ENCODE peak calls at places on chromosomes 11 and 22, in five cellular contexts. J, P, W, K and Y are unnamed samples.

GRCh38 chr11:62400760-62401159 is 18.1 kb upstream of the SCGB1A1 start:
- DNase-seq in J (no peak), P (no peak), W (no peak), K (no peak), Y (peak)

GRCh38 chr11:84660257-84660656 is 966.9 kb downstream of the DLG2 start:
- DNase-seq in J (no peak), P (no peak), W (no peak), K (no peak), Y (no peak)

GRCh38 chr11:77410076-77410827 is 63.6 kb downstream of the PAK1 start:
- DNase-seq in J (no peak), P (no peak), W (no peak), K (no peak), Y (no peak)

GRCh38 chr11:122853971-122854446 is 15.7 kb downstream of the CRTAM start:
- DNase-seq in J (peak), P (peak), W (no peak), K (peak), Y (no peak)

GRCh38 chr11:64334764-64335741 is 5.0 kb upstream of the CCDC88B start:
- DNase-seq in J (no peak), P (no peak), W (peak), K (no peak), Y (no peak)

GRCh38 chr22:36741204-36741793 is 34.6 kb downstream of the IFT27 start:
- DNase-seq in J (no peak), P (peak), W (no peak), K (no peak), Y (no peak)

GRCh38 chr11:119616586-119617342 is 112.2 kb downstream of the NECTIN1 start:
- DNase-seq in J (no peak), P (no peak), W (no peak), K (no peak), Y (no peak)

GRCh38 chr22:39292002-39292401 is 27.4 kb downstream of the RPL3 start:
- DNase-seq in J (no peak), P (no peak), W (no peak), K (no peak), Y (no peak)

GRCh38 chr22:50338860-50339462 is 4.2 kb upstream of the PPP6R2 start:
- DNase-seq in J (no peak), P (no peak), W (no peak), K (no peak), Y (no peak)

GRCh38 chr11:93089474-93090102 is 108.2 kb downstream of the SLC36A4 start:
- DNase-seq in J (no peak), P (peak), W (no peak), K (no peak), Y (no peak)

GRCh38 chr11:77174559-77174958 is 46.5 kb downstream of the MYO7A start:
- DNase-seq in J (no peak), P (no peak), W (no peak), K (no peak), Y (no peak)

GRCh38 chr11:67695606-67696005 is 21.2 kb upstream of the ALDH3B2 start:
- DNase-seq in J (no peak), P (no peak), W (no peak), K (no peak), Y (no peak)

GRCh38 chr11:128929468-128929867 is 13.2 kb downstream of the TP53AIP1 start:
- DNase-seq in J (no peak), P (no peak), W (no peak), K (no peak), Y (no peak)

GRCh38 chr11:12410006-12410728 is 32.8 kb downstream of the PARVA start:
- DNase-seq in J (no peak), P (no peak), W (no peak), K (no peak), Y (no peak)

GRCh38 chr11:33802414-33802950 is 28.2 kb upstream of the FBXO3 start:
- DNase-seq in J (no peak), P (peak), W (peak), K (peak), Y (peak)

GRCh38 chr11:1253103-1253485 is 30.2 kb downstream of the MUC5B start:
- DNase-seq in J (no peak), P (no peak), W (no peak), K (no peak), Y (no peak)

GRCh38 chr11:7115775-7116174 is 27.0 kb downstream of the RBMXL2 start:
- DNase-seq in J (no peak), P (no peak), W (no peak), K (no peak), Y (no peak)

GRCh38 chr11:3011891-3012885 is 20.1 kb upstream of the NAP1L4 start:
- DNase-seq in J (no peak), P (no peak), W (no peak), K (no peak), Y (no peak)

GRCh38 chr11:36885154-36885553 is 287.1 kb upstream of the RAG2 start:
- DNase-seq in J (no peak), P (no peak), W (no peak), K (no peak), Y (no peak)

GRCh38 chr11:102577723-102578122 is 47.2 kb upstream of the MMP7 start:
- DNase-seq in J (no peak), P (no peak), W (no peak), K (no peak), Y (no peak)

GRCh38 chr22:41021655-41022454 is 70.5 kb upstream of the EP300 start:
- DNase-seq in J (peak), P (peak), W (peak), K (peak), Y (peak)